ENCODE peak calls at places on chromosomes 13 and 19, in six cellular contexts. Q is cardiac muscle cell, O is pancreas, X is Peyer's patch, A is tibial artery, T is IMR-90. Z is an unnamed sample.

GRCh38 chr13:97011446-97012131 is 17.3 kb upstream of the OXGR1 start:
- DNase-seq in Q (no peak), O (peak; percentile 12), X (no peak), T (no peak), A (no peak), Z (no peak)

GRCh38 chr19:48997972-48998371 is 4.3 kb downstream of the RUVBL2 start:
- DNase-seq in T (peak; percentile 45), A (no peak), Q (peak; percentile 73), O (no peak), X (peak; percentile 32), Z (no peak)

GRCh38 chr19:46902402-46902766 is 41.6 kb downstream of the ARHGAP35 start:
- DNase-seq in O (no peak), Q (no peak), T (peak; percentile 31), A (no peak), X (no peak), Z (no peak)

GRCh38 chr13:44792096-44792495 is 197.2 kb downstream of the NUFIP1 start:
- DNase-seq in Q (no peak), T (no peak), O (no peak), X (no peak), A (no peak), Z (no peak)

GRCh38 chr13:32165791-32166190 is 134.2 kb downstream of the FRY start:
- DNase-seq in X (no peak), O (no peak), T (no peak), A (peak; percentile 59), Q (no peak), Z (no peak)

GRCh38 chr13:75876371-75877050 is 240.4 kb downstream of the LMO7 start:
- DNase-seq in Q (peak; percentile 73), T (peak; percentile 73), O (peak; percentile 23), X (peak; percentile 21), A (peak; percentile 60), Z (peak; percentile 11)

GRCh38 chr19:44800461-44800860 is 8.4 kb upstream of the BCAM start:
- DNase-seq in O (peak; percentile 75), T (peak; percentile 61), X (peak; percentile 68), Q (peak; percentile 91), A (peak; percentile 77), Z (peak; percentile 48)

GRCh38 chr13:37889102-37889501 is 19.5 kb upstream of the TRPC4 start:
- DNase-seq in T (peak; percentile 23), Q (no peak), X (no peak), O (no peak), A (no peak), Z (no peak)

GRCh38 chr13:28548872-28549271 is 53.9 kb upstream of the FLT1 start:
- DNase-seq in X (no peak), T (no peak), Q (no peak), A (no peak), O (no peak), Z (no peak)

GRCh38 chr13:51793570-51794273 is 10.2 kb downstream of the DHRS12 start:
- DNase-seq in X (peak; percentile 72), O (peak; percentile 45), A (no peak), T (peak; percentile 91), Q (no peak), Z (no peak)

GRCh38 chr13:103976371-103976770 is 910.2 kb upstream of the SLC10A2 start:
- DNase-seq in T (no peak), A (no peak), X (no peak), Q (no peak), O (no peak), Z (no peak)

GRCh38 chr19:16888629-16889371 is at the start of gene F2RL3:
- DNase-seq in Q (peak; percentile 55), T (peak; percentile 22), O (no peak), X (peak; percentile 61), A (peak; percentile 33), Z (peak; percentile 36)

GRCh38 chr13:40547545-40548322 is 118.7 kb downstream of the FOXO1 start:
- DNase-seq in A (no peak), Q (no peak), T (no peak), O (no peak), X (no peak), Z (no peak)

GRCh38 chr13:100394005-100394695 is 194.4 kb downstream of the GGACT start:
- DNase-seq in X (no peak), A (no peak), Q (no peak), T (peak; percentile 92), O (no peak), Z (no peak)

GRCh38 chr19:42051166-42052115 is 18.6 kb downstream of the GRIK5 start:
- DNase-seq in A (no peak), Q (no peak), O (no peak), T (no peak), X (no peak), Z (no peak)

GRCh38 chr13:106534844-106535551 is 464 bp downstream of the EFNB2 start:
- DNase-seq in O (peak; percentile 7), A (peak; percentile 22), Q (peak; percentile 37), T (peak; percentile 16), X (no peak), Z (peak; percentile 12)

GRCh38 chr13:24632382-24633121 is 47.7 kb upstream of the ATP12A start:
- DNase-seq in T (no peak), X (no peak), O (no peak), Q (no peak), A (no peak), Z (no peak)

GRCh38 chr13:26155568-26155967 is 66.5 kb downstream of the RNF6 start:
- DNase-seq in X (no peak), T (no peak), O (no peak), A (no peak), Q (no peak), Z (no peak)

GRCh38 chr13:27619093-27619705 is 1.1 kb downstream of the LNX2 start:
- DNase-seq in Q (no peak), A (no peak), X (no peak), O (peak; percentile 75), T (peak; percentile 55), Z (no peak)

GRCh38 chr13:27822873-27823311 is 30.6 kb downstream of the GSX1 start:
- DNase-seq in Q (no peak), O (no peak), A (no peak), X (no peak), T (no peak), Z (no peak)

GRCh38 chr19:47324502-47324901 is 7.5 kb upstream of the C5AR2 start:
- DNase-seq in O (no peak), Q (no peak), X (no peak), T (no peak), A (peak; percentile 60), Z (peak; percentile 32)

GRCh38 chr19:10424011-10424637 is 3.8 kb downstream of the PDE4A start:
- DNase-seq in O (peak; percentile 76), A (peak; percentile 75), T (peak; percentile 68), Q (peak; percentile 84), X (peak; percentile 70), Z (peak; percentile 72)

GRCh38 chr13:22412452-22412851 is 741.6 kb downstream of the FGF9 start:
- DNase-seq in X (no peak), A (no peak), Q (no peak), O (no peak), T (no peak), Z (no peak)

GRCh38 chr13:110044521-110045200 is 258.3 kb upstream of the IRS2 start:
- DNase-seq in X (no peak), O (no peak), Q (no peak), A (no peak), T (peak; percentile 16), Z (no peak)

GRCh38 chr19:8518536-8518935 is 4.6 kb upstream of the ZNF414 start:
- DNase-seq in O (no peak), Q (no peak), T (no peak), X (no peak), A (no peak), Z (no peak)

GRCh38 chr19:8515317-8515716 is 1.4 kb upstream of the ZNF414 start:
- DNase-seq in O (no peak), T (no peak), A (no peak), Q (no peak), X (no peak), Z (no peak)

GRCh38 chr19:8519388-8519787 is 5.4 kb upstream of the ZNF414 start:
- DNase-seq in O (no peak), T (no peak), X (no peak), Q (no peak), A (no peak), Z (no peak)

GRCh38 chr19:8513687-8514504 is at the start of gene ZNF414:
- DNase-seq in Q (peak; percentile 96), T (peak; percentile 95), A (peak; percentile 94), X (peak; percentile 99), O (peak; percentile 93), Z (peak; percentile 92)

DNA sequence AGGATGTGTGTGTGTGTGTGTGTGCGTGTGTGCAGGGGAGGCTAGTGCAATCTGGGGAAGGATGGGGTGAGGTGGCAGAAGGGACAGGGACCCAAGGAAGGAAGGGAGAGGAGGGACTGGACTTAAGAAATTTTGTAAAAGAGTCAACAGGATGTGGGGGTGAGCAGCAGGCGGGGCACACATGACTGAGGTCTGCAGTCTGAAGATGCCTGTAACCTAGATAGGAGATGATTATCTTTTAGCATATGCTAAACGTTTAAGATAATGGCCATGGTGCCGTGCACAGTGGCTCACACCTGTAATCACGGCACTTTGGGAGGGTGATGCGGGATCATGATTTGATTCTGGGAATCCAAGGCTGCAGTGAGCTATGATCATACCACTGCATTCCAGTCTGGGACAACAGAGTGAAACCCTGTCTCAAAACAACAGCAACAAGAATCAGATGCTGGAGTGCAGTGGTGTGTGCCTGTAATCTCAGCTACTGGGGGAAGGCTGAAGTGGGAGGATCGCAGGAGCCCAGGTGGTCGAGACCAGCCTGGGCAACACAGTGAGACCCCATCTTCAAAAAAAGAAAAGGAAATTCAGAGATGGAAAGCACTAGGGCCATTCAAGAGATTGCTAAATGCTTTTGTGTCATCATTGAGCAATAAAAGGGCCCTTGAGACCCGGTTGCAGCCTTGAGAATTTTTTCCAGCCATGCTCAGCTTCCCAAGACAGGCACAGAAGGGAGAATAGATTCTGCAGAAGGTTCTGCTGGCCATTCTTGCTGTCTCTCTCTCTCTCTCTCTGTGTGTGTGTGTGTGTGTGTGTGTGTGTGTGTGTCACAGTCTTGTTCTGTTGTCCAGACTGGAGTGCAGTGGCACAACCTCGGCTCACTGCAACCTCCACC is 3.8 kb upstream of the ZNF414 start:
- DNase-seq in Q (no peak), T (no peak), O (no peak), A (no peak), X (peak; percentile 66), Z (no peak)
- H3K27ac ChIP-seq in Q (no peak overlapping the region), T (peak overlapping the region; percentile 6), O (no peak overlapping the region), A (no peak overlapping the region), X (peak overlapping the region; percentile 73), Z (peak overlapping the region; percentile 47)

GRCh38 chr13:111855016-111855590 is 211.8 kb upstream of the SOX1 start:
- DNase-seq in Q (no peak), X (no peak), T (no peak), O (no peak), A (no peak), Z (no peak)
- H3K9me3 ChIP-seq in Q (no peaks in the 10 kb centered on the region), X (no peaks in the 10 kb centered on the region), T (peaks cover 57% of the 10 kb centered on the region), O (no peaks in the 10 kb centered on the region), A (no peaks in the 10 kb centered on the region), Z (no peaks in the 10 kb centered on the region)

GRCh38 chr13:113980489-113981064 is 6.7 kb upstream of the C13orf46 start:
- DNase-seq in A (no peak), Q (no peak), T (no peak), X (no peak), O (no peak), Z (no peak)
- H3K36me3 ChIP-seq in A (peaks cover 54% of the 10 kb centered on the region), Q (no peaks in the 10 kb centered on the region), T (peaks cover 60% of the 10 kb centered on the region), X (no peaks in the 10 kb centered on the region), O (no peaks in the 10 kb centered on the region), Z (no peaks in the 10 kb centered on the region)

DNA sequence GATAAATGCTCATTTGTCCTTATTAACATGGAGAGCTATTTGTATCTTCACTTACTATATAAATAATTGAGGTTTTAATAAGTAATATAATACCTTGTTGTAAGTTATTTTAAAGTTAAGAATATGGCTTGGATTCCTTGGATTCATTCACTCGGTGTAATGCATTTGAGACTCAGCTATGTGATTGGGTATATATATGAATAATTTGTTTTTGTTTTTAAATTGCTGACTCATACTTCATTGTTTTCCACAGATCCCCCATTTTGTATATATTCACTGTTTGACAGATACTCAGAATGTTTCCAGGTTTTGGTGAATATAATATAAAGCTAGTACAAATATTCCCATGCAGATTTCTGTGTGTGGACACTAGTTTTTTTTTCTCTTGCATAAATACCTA is 6.8 kb upstream of the CEACAM18 start:
- DNase-seq in A (no peak), X (no peak), T (no peak), O (no peak), Q (no peak), Z (no peak)
- H3K27ac ChIP-seq in A (no peak overlapping the region), X (no peak overlapping the region), T (no peak overlapping the region), O (no peak overlapping the region), Q (no peak overlapping the region), Z (no peak overlapping the region)